ENCODE peak calls at places on chromosomes 3 and 15, in eight cellular contexts. H, J, Y, S, A, X, G and R are unnamed samples.
A peak's percentile ranks its signal among the peaks of the same experiment; 100 is the strongest.

GRCh38 chr15:100842756-100843730 is 36.6 kb upstream of the ALDH1A3 start:
- DNase-seq in A (no peak), X (no peak), Y (peak; percentile 92), H (no peak), S (peak; percentile 89), J (no peak), G (no peak), R (peak; percentile 57)

GRCh38 chr15:87877114-87877810 is 379.3 kb downstream of the NTRK3 start:
- DNase-seq in J (no peak), Y (peak; percentile 42), S (peak; percentile 27), G (peak; percentile 26), A (no peak), H (no peak), X (no peak), R (no peak)

GRCh38 chr3:129382366-129382765 is 46.1 kb downstream of the EFCAB12 start:
- DNase-seq in X (no peak), Y (no peak), A (no peak), G (no peak), S (no peak), J (no peak), H (no peak), R (no peak)

GRCh38 chr3:170483485-170484262 is 65.0 kb downstream of the CLDN11 start:
- DNase-seq in H (no peak), G (no peak), S (peak; percentile 29), X (no peak), Y (no peak), A (no peak), J (no peak), R (no peak)

GRCh38 chr15:36757189-36757814 is 177.9 kb downstream of the CDIN1 start:
- DNase-seq in S (no peak), Y (peak; percentile 22), X (no peak), J (no peak), H (no peak), G (peak; percentile 16), A (no peak), R (no peak)

GRCh38 chr3:137205394-137206060 is 247.7 kb downstream of the IL20RB start:
- DNase-seq in A (no peak), G (no peak), Y (no peak), J (no peak), S (peak; percentile 15), X (no peak), H (no peak), R (no peak)

GRCh38 chr3:156723182-156723619 is 48.8 kb downstream of the TIPARP start:
- DNase-seq in G (no peak), A (no peak), S (peak; percentile 31), H (no peak), X (no peak), Y (no peak), J (no peak), R (no peak)

GRCh38 chr15:79337591-79337990 is 26.7 kb downstream of the TMED3 start:
- DNase-seq in S (no peak), A (no peak), X (no peak), Y (no peak), J (no peak), G (no peak), H (no peak), R (no peak)

GRCh38 chr3:15368561-15369135 is 36.3 kb upstream of the SH3BP5 start:
- DNase-seq in G (no peak), X (no peak), Y (no peak), J (no peak), A (no peak), H (no peak), S (no peak), R (no peak)

GRCh38 chr3:119418091-119418512 is 45.3 kb downstream of the TMEM39A start:
- DNase-seq in S (no peak), H (no peak), G (no peak), J (no peak), X (no peak), A (no peak), Y (no peak), R (no peak)

GRCh38 chr3:128846501-128846900 is 32.9 kb upstream of the ACAD9 start:
- DNase-seq in G (no peak), H (no peak), J (no peak), X (peak; percentile 71), S (no peak), Y (no peak), A (no peak), R (no peak)

GRCh38 chr3:32238816-32239637 is 547 bp downstream of the CMTM8 start:
- DNase-seq in S (peak; percentile 9), X (peak; percentile 64), H (no peak), G (no peak), Y (peak; percentile 36), J (no peak), A (no peak), R (no peak)

GRCh38 chr3:46396129-46396528 is 10.7 kb downstream of the CCR5AS start:
- DNase-seq in H (no peak), G (no peak), Y (no peak), S (no peak), A (no peak), X (peak; percentile 55), J (no peak), R (no peak)

GRCh38 chr15:44593042-44593736 is 56.2 kb downstream of the EIF3J start:
- DNase-seq in J (no peak), Y (peak; percentile 28), G (no peak), H (no peak), S (no peak), X (no peak), A (no peak), R (no peak)

GRCh38 chr3:141399200-141399599 is 30.9 kb downstream of the ZBTB38 start:
- DNase-seq in X (no peak), J (no peak), G (no peak), H (no peak), A (no peak), Y (no peak), S (no peak), R (no peak)

GRCh38 chr3:188656196-188656982 is 502.4 kb downstream of the LPP start:
- DNase-seq in S (peak; percentile 40), H (no peak), Y (no peak), X (no peak), G (no peak), A (no peak), J (no peak), R (peak; percentile 4)

GRCh38 chr3:45054196-45054857 is 28.2 kb downstream of the CLEC3B start:
- DNase-seq in X (no peak), S (peak; percentile 98), J (no peak), A (no peak), H (no peak), G (peak; percentile 47), Y (peak; percentile 96), R (peak; percentile 90)

GRCh38 chr15:100383302-100384107 is 41.7 kb upstream of the ADAMTS17 start:
- DNase-seq in H (peak; percentile 18), S (no peak), A (no peak), G (no peak), J (no peak), Y (peak; percentile 1), X (no peak), R (no peak)

GRCh38 chr15:67240235-67241131 is 14.0 kb downstream of the AAGAB start:
- DNase-seq in H (no peak), Y (no peak), X (no peak), G (no peak), A (no peak), J (no peak), S (no peak), R (no peak)
- TF ChIP-seq CTCF in H (no peak), Y (no peak), X (peak; percentile 23), G (no peak), A (peak; percentile 72), J (no peak), S (no peak), R (peak; percentile 10)

GRCh38 chr3:111071257-111072015 is at the start of gene NECTIN3:
- DNase-seq in G (peak; percentile 97), H (peak; percentile 95), Y (peak; percentile 99), S (peak; percentile 99), A (no peak), J (peak; percentile 96), X (peak; percentile 93), R (peak; percentile 98)

GRCh38 chr3:111073186-111073585 is 1.6 kb downstream of the NECTIN3 start:
- DNase-seq in X (no peak), G (no peak), S (peak; percentile 38), J (no peak), H (no peak), A (no peak), Y (peak; percentile 55), R (no peak)

GRCh38 chr3:111069974-111070751 is 1.5 kb upstream of the NECTIN3 start:
- DNase-seq in A (no peak), G (no peak), J (no peak), Y (peak; percentile 31), X (no peak), S (no peak), H (peak; percentile 31), R (no peak)

GRCh38 chr3:111070772-111071256 is 802 bp upstream of the NECTIN3 start:
- DNase-seq in J (no peak), G (peak; percentile 63), S (no peak), X (no peak), A (no peak), Y (no peak), H (no peak), R (no peak)

GRCh38 chr3:111072016-111072891 is 638 bp downstream of the NECTIN3 start:
- DNase-seq in G (no peak), X (peak; percentile 50), H (peak; percentile 34), Y (peak; percentile 66), A (no peak), J (peak; percentile 79), S (peak; percentile 34), R (no peak)
- H3K4me3 ChIP-seq in G (peak overlapping the region; percentile 78), X (peak overlapping the region; percentile 87), H (peak overlapping the region; percentile 96), Y (peak overlapping the region; percentile 95), A (peak overlapping the region; percentile 71), J (peak overlapping the region; percentile 98), S (peak overlapping the region; percentile 92), R (peak overlapping the region; percentile 89)

GRCh38 chr3:151086484-151087456 is 1.3 kb downstream of the MED12L start:
- DNase-seq in G (peak; percentile 80), A (peak; percentile 15), J (peak; percentile 77), Y (peak; percentile 84), H (peak; percentile 68), X (peak; percentile 74), S (peak; percentile 82), R (peak; percentile 66)
- TF ChIP-seq CTCF in G (peak; percentile 72), A (peak; percentile 73), J (no peak), Y (peak; percentile 70), H (peak; percentile 61), X (peak; percentile 35), S (peak; percentile 68), R (peak; percentile 71)

GRCh38 chr15:26158176-26158575 is 295.0 kb upstream of the ATP10A start:
- DNase-seq in J (no peak), X (no peak), H (no peak), G (no peak), S (no peak), Y (no peak), A (no peak), R (no peak)

GRCh38 chr15:26160343-26160742 is 297.2 kb upstream of the ATP10A start:
- DNase-seq in Y (no peak), X (no peak), A (no peak), J (no peak), S (no peak), H (no peak), G (no peak), R (no peak)

GRCh38 chr15:26157081-26157480 is 294.0 kb upstream of the ATP10A start:
- DNase-seq in J (no peak), H (no peak), X (no peak), S (no peak), Y (no peak), G (no peak), A (no peak), R (no peak)

DNA sequence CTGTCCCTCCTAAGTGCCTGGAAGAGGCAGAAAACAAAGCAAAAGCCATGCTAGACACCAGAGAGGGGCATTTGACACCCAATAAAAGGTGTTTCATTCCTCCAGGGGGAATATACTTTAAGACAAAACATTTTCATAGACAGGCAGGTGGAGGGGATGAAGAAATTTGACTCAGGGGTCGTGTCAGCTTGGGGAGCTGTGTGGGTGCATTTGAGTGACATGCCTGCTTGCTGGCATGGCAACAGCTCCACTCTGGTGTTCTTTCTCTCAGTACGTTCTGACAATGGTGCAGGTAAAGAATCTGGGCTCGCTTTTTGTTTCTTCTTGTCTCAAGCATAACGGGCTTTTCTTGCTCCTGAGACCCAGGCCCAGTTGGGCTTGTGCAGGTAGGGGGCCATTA is 292.9 kb upstream of the ATP10A start:
- DNase-seq in G (no peak), H (no peak), S (no peak), A (no peak), J (no peak), X (no peak), Y (no peak), R (no peak)
- H3K4me3 ChIP-seq in G (no peak overlapping the region), H (no peak overlapping the region), S (no peak overlapping the region), A (no peak overlapping the region), J (no peak overlapping the region), X (no peak overlapping the region), Y (no peak overlapping the region), R (no peak overlapping the region)